ENCODE peak calls at places on chromosomes 5 and 9, in ten cellular contexts. J, L, C, M, X, Y, B, D, F and T are unnamed samples.

GRCh38 chr9:113530942-113531341 is 67.4 kb downstream of the RGS3 start:
- DNase-seq in X (no peak), D (no peak), Y (no peak), C (no peak), L (peak), M (no peak), J (no peak), F (no peak), B (no peak), T (no peak)

GRCh38 chr5:172870807-172871431 is 36.9 kb downstream of the ERGIC1 start:
- DNase-seq in D (no peak), M (no peak), X (no peak), F (no peak), L (no peak), C (no peak), J (peak), B (peak), Y (no peak), T (no peak)

GRCh38 chr5:22226423-22226822 is 626.7 kb downstream of the CDH12 start:
- DNase-seq in Y (no peak), J (no peak), M (no peak), X (no peak), B (no peak), F (no peak), L (no peak), C (no peak), D (no peak), T (no peak)

GRCh38 chr5:64384761-64385160 is 121.1 kb upstream of the RGS7BP start:
- DNase-seq in X (no peak), Y (no peak), L (no peak), F (no peak), B (peak), J (no peak), M (peak), C (peak), D (peak), T (no peak)

GRCh38 chr5:140293091-140293996 is 9.6 kb downstream of the PFDN1 start:
- DNase-seq in F (no peak), D (no peak), J (no peak), B (no peak), L (no peak), Y (no peak), M (no peak), X (no peak), C (no peak), T (no peak)

GRCh38 chr9:99112750-99113417 is 8.0 kb downstream of the TGFBR1 start:
- DNase-seq in F (no peak), C (no peak), X (no peak), D (no peak), J (no peak), B (peak), Y (no peak), M (peak), L (no peak), T (no peak)

GRCh38 chr9:93093081-93093448 is 3.0 kb upstream of the CARD19 start:
- DNase-seq in J (peak), Y (no peak), F (no peak), D (no peak), B (no peak), L (no peak), X (no peak), M (no peak), C (peak), T (no peak)

GRCh38 chr5:139394123-139394653 is 716 bp downstream of the PROB1 start:
- DNase-seq in Y (no peak), X (no peak), D (peak), F (no peak), C (no peak), B (peak), J (no peak), M (peak), L (no peak), T (peak)

GRCh38 chr9:38345851-38346755 is 46.4 kb upstream of the ALDH1B1 start:
- DNase-seq in C (no peak), F (no peak), X (no peak), M (no peak), L (peak), D (no peak), B (no peak), J (no peak), Y (no peak), T (no peak)

GRCh38 chr9:75084081-75084672 is 3.8 kb downstream of the NMRK1 start:
- DNase-seq in J (no peak), F (no peak), X (no peak), D (no peak), C (no peak), B (peak), Y (no peak), M (no peak), L (no peak), T (no peak)

GRCh38 chr5:7904170-7904569 is 35.2 kb downstream of the MTRR start:
- DNase-seq in C (no peak), L (no peak), X (no peak), Y (no peak), B (no peak), J (no peak), D (no peak), M (no peak), F (no peak), T (no peak)

GRCh38 chr5:64767959-64768357 is 533 bp downstream of the SREK1IP1 start:
- DNase-seq in X (no peak), B (no peak), C (peak), M (peak), D (no peak), J (no peak), Y (no peak), L (no peak), F (no peak), T (no peak)

GRCh38 chr5:145554399-145554798 is 280.7 kb downstream of the PRELID2 start:
- DNase-seq in L (no peak), D (no peak), F (no peak), M (no peak), X (no peak), C (no peak), B (no peak), Y (no peak), J (no peak), T (no peak)

GRCh38 chr5:76256116-76256889 is 146.8 kb upstream of the IQGAP2 start:
- DNase-seq in M (peak), C (peak), X (no peak), Y (no peak), J (no peak), L (no peak), F (peak), D (peak), B (peak), T (peak)

GRCh38 chr5:15300141-15300540 is 199.8 kb upstream of the FBXL7 start:
- DNase-seq in C (no peak), Y (no peak), D (no peak), M (peak), F (no peak), X (no peak), J (no peak), L (no peak), B (no peak), T (no peak)

GRCh38 chr5:1792842-1793266 is 6.8 kb downstream of the MRPL36 start:
- DNase-seq in Y (no peak), J (no peak), B (no peak), L (peak), D (no peak), C (no peak), F (peak), M (no peak), X (no peak), T (peak)

GRCh38 chr5:138595396-138595795 is 20.2 kb upstream of the HSPA9 start:
- DNase-seq in J (no peak), D (no peak), F (no peak), Y (peak), C (no peak), L (peak), X (no peak), M (no peak), B (peak), T (no peak)

GRCh38 chr9:22237497-22238363 is 208.9 kb upstream of the DMRTA1 start:
- DNase-seq in F (no peak), M (no peak), Y (no peak), X (no peak), L (no peak), D (no peak), B (no peak), J (no peak), C (no peak), T (no peak)

GRCh38 chr5:115068239-115069086 is 101.2 kb downstream of the TRIM36 start:
- DNase-seq in J (no peak), M (peak), D (no peak), Y (no peak), B (no peak), F (no peak), X (no peak), L (no peak), C (no peak), T (no peak)

GRCh38 chr9:137077758-137078693 is 709 bp downstream of the UAP1L1 start:
- DNase-seq in J (peak), B (no peak), X (no peak), C (peak), D (no peak), F (no peak), Y (no peak), M (no peak), L (peak), T (no peak)

GRCh38 chr9:120655005-120655622 is 59.2 kb downstream of the MEGF9 start:
- DNase-seq in B (no peak), L (no peak), C (no peak), F (no peak), J (no peak), D (no peak), M (no peak), X (no peak), Y (no peak), T (no peak)

GRCh38 chr9:99962685-99963261 is 56.3 kb downstream of the STX17 start:
- DNase-seq in J (no peak), B (no peak), F (no peak), M (no peak), X (no peak), D (no peak), Y (no peak), L (no peak), C (no peak), T (no peak)

GRCh38 chr5:96936431-96937221 is 746 bp downstream of the LNPEP start:
- DNase-seq in D (peak), Y (peak), F (no peak), C (peak), B (peak), L (no peak), X (no peak), J (peak), M (peak), T (peak)

GRCh38 chr9:114779352-114779845 is 26.4 kb downstream of the TNFSF15 start:
- DNase-seq in B (no peak), Y (peak), C (no peak), X (no peak), J (peak), D (no peak), M (no peak), F (no peak), L (no peak), T (no peak)

GRCh38 chr9:81741103-81741502 is 51.8 kb upstream of the TLE1 start:
- DNase-seq in L (no peak), F (no peak), J (no peak), D (no peak), Y (no peak), X (no peak), B (no peak), C (no peak), M (no peak), T (no peak)

GRCh38 chr9:114207034-114207815 is 51.9 kb downstream of the COL27A1 start:
- DNase-seq in C (no peak), M (no peak), B (peak), D (no peak), J (peak), X (no peak), F (no peak), L (no peak), Y (peak), T (no peak)

GRCh38 chr9:11086561-11086960 is 473.8 kb upstream of the PTPRD start:
- DNase-seq in X (no peak), Y (no peak), D (no peak), F (no peak), L (no peak), B (no peak), M (no peak), J (no peak), C (no peak), T (no peak)

GRCh38 chr9:75235632-75236031 is 147.3 kb downstream of the OSTF1 start:
- DNase-seq in X (no peak), L (no peak), Y (no peak), B (no peak), D (no peak), C (no peak), F (no peak), M (peak), J (no peak), T (no peak)

GRCh38 chr5:18113724-18114123 is 479.5 kb downstream of the TAF11L14 start:
- DNase-seq in L (no peak), X (no peak), F (no peak), C (no peak), B (no peak), J (no peak), D (peak), Y (no peak), M (peak), T (no peak)

GRCh38 chr9:100222674-100223073 is 123.6 kb downstream of the INVS start:
- DNase-seq in L (no peak), D (no peak), F (no peak), B (no peak), C (no peak), Y (no peak), J (no peak), M (peak), X (peak), T (no peak)

GRCh38 chr5:102295534-102296228 is 403 bp downstream of the SLCO4C1 start:
- DNase-seq in Y (no peak), L (no peak), J (peak), B (peak), C (no peak), X (no peak), F (no peak), D (peak), M (peak), T (no peak)

GRCh38 chr5:111699976-111700375 is 57.0 kb downstream of the NREP start:
- DNase-seq in M (no peak), B (no peak), C (no peak), X (no peak), Y (no peak), F (no peak), L (no peak), D (no peak), J (no peak), T (no peak)

GRCh38 chr9:110140276-110140675 is 67.7 kb downstream of the C9orf152 start:
- DNase-seq in X (no peak), J (no peak), D (no peak), M (no peak), B (no peak), F (no peak), Y (no peak), C (no peak), L (no peak), T (no peak)

GRCh38 chr5:31889131-31889561 is 250.2 kb downstream of the PDZD2 start:
- DNase-seq in B (peak), J (no peak), L (peak), Y (no peak), M (peak), C (peak), D (no peak), X (no peak), F (no peak), T (no peak)

GRCh38 chr5:37071901-37072581 is 177.1 kb downstream of the CPLANE1 start:
- DNase-seq in J (no peak), C (no peak), F (no peak), B (no peak), D (no peak), M (no peak), L (no peak), Y (no peak), X (no peak), T (no peak)

GRCh38 chr9:9790216-9790872 is 822.5 kb downstream of the PTPRD start:
- DNase-seq in L (no peak), B (peak), D (peak), M (peak), F (no peak), X (no peak), J (no peak), C (peak), Y (no peak), T (no peak)

GRCh38 chr9:77215874-77216273 is 38.5 kb downstream of the VPS13A start:
- DNase-seq in M (peak), D (no peak), X (no peak), J (no peak), B (no peak), F (no peak), L (no peak), Y (no peak), C (no peak), T (no peak)

GRCh38 chr5:7261049-7261448 is 134.9 kb upstream of the ADCY2 start:
- DNase-seq in X (no peak), Y (no peak), J (no peak), C (no peak), M (peak), D (peak), L (no peak), B (peak), F (no peak), T (no peak)